ENCODE peak calls at places on chromosomes 13 and 19, in four cellular contexts. F is upper lobe of left lung, Q is stomach, H is heart left ventricle. Z is an unnamed sample. For H3K27me3, the result is how much of the 10 kb centered on the place peaks cover.

GRCh38 chr19:55369651-55370304 is 485 bp downstream of the IL11 start:
- DNase-seq in F (no peak), Q (no peak), H (no peak), Z (no peak)

GRCh38 chr19:10805758-10806247 is 30.2 kb downstream of the TMED1 start:
- DNase-seq in F (no peak), Q (no peak), H (no peak), Z (no peak)

GRCh38 chr13:112719016-112719415 is 29.2 kb downstream of the ATP11A start:
- DNase-seq in F (no peak), Q (no peak), H (no peak), Z (no peak)

GRCh38 chr13:98325724-98326123 is 148.7 kb upstream of the RNF113B start:
- DNase-seq in F (no peak), Q (no peak), H (no peak), Z (no peak)

GRCh38 chr13:60146491-60146890 is 17.2 kb downstream of the DIAPH3 start:
- DNase-seq in F (no peak), Q (no peak), H (no peak), Z (no peak)

GRCh38 chr19:47860602-47861297 is 1.7 kb downstream of the TPRX2 start:
- DNase-seq in F (no peak), Q (no peak), H (no peak), Z (no peak)

GRCh38 chr19:39970424-39970673 is 616 bp upstream of the PSMC4 start:
- DNase-seq in F (no peak), Q (no peak), H (no peak), Z (no peak)

GRCh38 chr19:1173160-1173844 is 766 bp downstream of the SBNO2 start:
- DNase-seq in F (no peak), Q (no peak), H (no peak), Z (no peak)

GRCh38 chr13:99018418-99019180 is 40.7 kb upstream of the DOCK9 start:
- DNase-seq in F (no peak), Q (no peak), H (no peak), Z (no peak)

GRCh38 chr13:74104661-74105275 is 29.4 kb downstream of the KLF12 start:
- DNase-seq in F (no peak), Q (no peak), H (no peak), Z (no peak)

GRCh38 chr19:46076031-46076880 is 35.5 kb upstream of the IGFL4 start:
- DNase-seq in F (no peak), Q (no peak), H (no peak), Z (no peak)

GRCh38 chr19:7450243-7451223 is 38.3 kb downstream of the PEX11G start:
- DNase-seq in F (no peak), Q (no peak), H (no peak), Z (no peak)

GRCh38 chr13:75416327-75417005 is 65.5 kb downstream of the TBC1D4 start:
- DNase-seq in F (no peak), Q (no peak), H (no peak), Z (peak)

GRCh38 chr13:97116754-97117153 is 105.4 kb upstream of the MBNL2 start:
- DNase-seq in F (peak), Q (no peak), H (peak), Z (no peak)

GRCh38 chr13:34779171-34779570 is 162.9 kb upstream of the NBEA start:
- DNase-seq in F (no peak), Q (no peak), H (no peak), Z (no peak)

GRCh38 chr13:93023929-93024328 is 202.7 kb upstream of the GPC6 start:
- DNase-seq in F (no peak), Q (no peak), H (no peak), Z (no peak)

GRCh38 chr13:113864303-113864890 is 521 bp upstream of the GAS6 start:
- DNase-seq in F (no peak), Q (no peak), H (no peak), Z (no peak)

GRCh38 chr13:113861433-113862030 is 2.3 kb downstream of the GAS6 start:
- DNase-seq in F (no peak), Q (no peak), H (no peak), Z (no peak)

GRCh38 chr13:113862191-113862765 is 1.6 kb downstream of the GAS6 start:
- DNase-seq in F (no peak), Q (no peak), H (no peak), Z (no peak)

GRCh38 chr13:113862766-113863510 is 938 bp downstream of the GAS6 start:
- DNase-seq in F (peak), Q (peak), H (peak), Z (no peak)

DNA sequence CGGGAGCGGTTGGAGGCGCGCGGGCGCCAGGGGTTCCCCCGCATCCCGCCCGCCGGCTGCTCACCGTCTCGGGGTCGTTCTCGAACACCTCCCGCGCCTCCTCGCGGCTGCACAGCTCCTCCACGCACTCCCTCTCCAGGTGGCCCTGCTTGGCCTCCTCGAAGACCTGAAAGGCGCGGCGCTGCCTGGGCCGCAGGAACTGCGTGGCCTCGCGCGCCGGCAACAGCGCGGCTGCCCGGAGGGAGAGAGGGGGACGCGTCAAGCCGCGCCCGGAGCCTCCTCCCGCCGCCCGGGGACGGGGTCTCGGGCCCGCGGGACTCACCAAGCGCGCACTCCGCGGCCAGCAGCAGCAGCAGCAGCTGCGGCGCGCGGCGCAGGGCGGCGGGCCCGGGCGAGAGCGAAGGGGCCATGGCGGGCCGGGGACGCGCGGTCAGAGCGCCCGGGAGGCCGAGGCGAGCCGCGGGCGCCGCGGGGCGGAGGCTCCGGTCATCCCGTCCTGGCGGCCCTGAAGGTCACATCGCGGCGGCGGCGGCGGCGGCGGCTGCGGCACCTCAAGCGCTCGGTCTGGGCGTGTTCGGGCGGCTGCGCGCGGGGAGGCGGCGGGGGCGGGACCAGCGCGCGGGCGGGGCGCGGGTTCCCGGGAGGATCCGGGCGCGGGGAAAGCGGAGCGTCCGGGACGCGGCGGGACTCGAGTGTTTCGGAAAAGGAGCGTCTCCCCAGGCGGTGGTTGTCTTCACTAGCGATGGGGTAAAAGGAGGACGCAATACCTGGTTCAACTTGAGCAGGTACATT is at the start of gene GAS6:
- DNase-seq in F (no peak), Q (peak), H (peak), Z (no peak)
- TF ChIP-seq CTCF in F (no peak), Q (no peak), H (peak), Z (no peak)

GRCh38 chr19:14561249-14561648 is 10.6 kb downstream of the NDUFB7 start:
- DNase-seq in F (no peak), Q (no peak), H (no peak), Z (no peak)

GRCh38 chr19:14562660-14563589 is 8.9 kb downstream of the NDUFB7 start:
- DNase-seq in F (no peak), Q (no peak), H (no peak), Z (no peak)

GRCh38 chr19:14563590-14563926 is 8.3 kb downstream of the NDUFB7 start:
- DNase-seq in F (no peak), Q (no peak), H (no peak), Z (no peak)

GRCh38 chr19:14560776-14561108 is 11.1 kb downstream of the NDUFB7 start:
- DNase-seq in F (no peak), Q (no peak), H (no peak), Z (no peak)

DNA sequence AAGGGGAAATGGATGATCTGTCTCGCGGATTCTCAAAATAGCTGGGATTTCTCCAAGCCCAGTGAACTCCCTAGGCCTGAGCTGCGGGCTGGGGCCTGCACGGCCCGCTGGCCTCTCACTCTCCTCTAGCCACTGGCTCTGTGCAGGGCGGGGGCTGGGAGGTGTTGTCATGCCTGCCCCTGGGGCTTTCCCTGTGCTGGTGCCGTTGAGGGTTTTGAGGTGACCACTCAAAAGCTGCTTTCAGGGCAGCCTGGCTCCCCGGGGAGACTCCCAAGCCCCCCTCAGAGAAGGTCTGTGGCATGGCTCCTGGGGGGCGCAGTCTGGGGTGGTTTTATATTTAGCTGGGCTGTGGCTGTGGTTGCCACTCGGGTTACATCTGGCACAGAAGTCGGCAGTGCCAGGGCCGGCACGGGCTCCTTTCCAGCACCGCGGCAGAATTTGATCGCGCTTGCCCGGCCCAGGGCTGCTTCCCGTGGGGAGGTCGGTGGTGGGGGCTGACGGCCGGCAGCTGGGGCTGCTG is 10.0 kb downstream of the NDUFB7 start:
- DNase-seq in F (no peak), Q (peak), H (peak), Z (peak)
- H3K4me3 ChIP-seq in F (no peak), Q (no peak), H (peak), Z (no peak)

DNA sequence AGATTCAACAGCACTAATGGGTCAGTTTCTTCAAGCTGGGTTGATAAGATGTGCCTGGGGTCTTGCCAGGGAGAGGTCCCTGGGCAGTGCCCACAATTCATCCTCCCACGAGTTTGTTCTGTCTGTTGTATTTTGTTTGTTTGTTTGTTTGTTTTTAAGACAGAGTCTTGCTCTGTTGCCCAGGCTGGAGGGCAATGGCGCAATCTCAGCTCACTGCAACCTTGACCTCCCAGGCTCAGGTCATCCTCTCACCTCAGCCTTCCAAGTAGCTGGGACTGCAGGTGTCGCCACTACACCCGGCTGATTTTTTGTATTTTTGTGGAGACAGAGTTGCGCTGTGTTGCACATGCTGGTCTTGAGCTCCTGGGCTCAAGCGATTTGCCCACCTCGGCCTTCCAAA is 120.1 kb downstream of the NUFIP1 start:
- DNase-seq in F (no peak), Q (no peak), H (no peak), Z (no peak)
- H3K27me3 ChIP-seq in F (under half), Q (under half), H (under half), Z (under half)

GRCh38 chr19:51639916-51640315 is 6.7 kb downstream of the SIGLEC14 start:
- DNase-seq in F (no peak), Q (no peak), H (no peak), Z (no peak)

GRCh38 chr19:51641648-51642047 is 5.0 kb downstream of the SIGLEC14 start:
- DNase-seq in F (no peak), Q (no peak), H (no peak), Z (no peak)

GRCh38 chr19:51632126-51632525 is 1.9 kb upstream of the SIGLEC5 start:
- DNase-seq in F (no peak), Q (no peak), H (no peak), Z (no peak)

GRCh38 chr19:51640371-51640770 is 6.3 kb downstream of the SIGLEC14 start:
- DNase-seq in F (no peak), Q (no peak), H (no peak), Z (no peak)

DNA sequence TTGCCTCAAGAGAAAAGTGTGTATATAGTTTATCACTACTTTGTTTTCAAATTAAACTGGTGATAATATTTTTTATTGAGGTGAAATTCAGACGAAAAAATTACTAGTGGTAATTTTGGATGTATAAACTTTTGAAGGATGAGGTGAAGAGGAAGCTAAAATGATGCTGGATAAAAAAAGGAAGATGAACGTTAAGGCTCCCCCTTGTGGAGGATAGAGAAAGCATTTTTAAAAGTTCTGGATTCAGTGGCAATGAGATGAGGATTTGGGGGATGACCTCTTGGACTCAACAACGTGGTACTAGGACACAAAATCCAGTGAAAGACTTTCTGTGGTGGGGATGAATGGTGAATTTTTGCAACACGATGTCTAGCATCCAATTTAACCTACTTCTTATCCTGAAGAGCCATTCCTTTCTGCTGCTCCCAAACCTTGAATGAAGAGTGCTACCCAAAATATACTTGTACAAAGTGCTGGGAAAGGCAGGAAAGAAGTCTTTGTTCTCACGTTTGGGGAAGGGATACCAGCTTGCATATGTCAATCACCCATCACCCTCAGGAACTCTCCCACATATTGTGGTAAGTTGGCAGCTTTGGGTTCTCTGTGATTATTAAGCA is 7.3 kb upstream of the SIGLEC5 start:
- DNase-seq in F (no peak), Q (no peak), H (no peak), Z (no peak)
- TF ChIP-seq CTCF in F (no peak), Q (no peak), H (no peak), Z (peak)

Z was measured in GM06990.